ENCODE peak calls at places on chromosomes 4 and X, in nine cellular contexts. One of them, this sample, is unnamed.

GRCh38 chr4:26746742-26747351 is 113.8 kb upstream of the STIM2 start:
- DNase-seq in NCI-H2029 treated with DMSO at 0.1 percent for 48 hours: no peak
- DNase-seq in T-helper 2 cell: peak
- DNase-seq in pons: no peak
- DNase-seq in activated CD4-positive, alpha-beta T cell treated with anti-CD3 and anti-CD28 coated beads for 24 hours: no peak
- DNase-seq in cardiac septum: no peak
- DNase-seq in BJ: no peak
- DNase-seq in activated B cell treated with CpG ODN at 0.5 μM for 24 hours: no peak
- DNase-seq in stimulated activated CD8-positive, alpha-beta memory T cell treated with anti-CD3 and anti-CD28 coated beads, Interleukin-7, amount 100 ng/mL, for 1 hour: no peak
- DNase-seq in this sample: no peak

GRCh38 chr4:51932261-51932660 is 87.9 kb downstream of the LRRC66 start:
- DNase-seq in pons: no peak
- DNase-seq in NCI-H2029 treated with DMSO at 0.1 percent for 48 hours: no peak
- DNase-seq in BJ: peak
- DNase-seq in activated CD4-positive, alpha-beta T cell treated with anti-CD3 and anti-CD28 coated beads for 24 hours: no peak
- DNase-seq in T-helper 2 cell: no peak
- DNase-seq in stimulated activated CD8-positive, alpha-beta memory T cell treated with anti-CD3 and anti-CD28 coated beads, Interleukin-7, amount 100 ng/mL, for 1 hour: no peak
- DNase-seq in cardiac septum: no peak
- DNase-seq in activated B cell treated with CpG ODN at 0.5 μM for 24 hours: no peak
- DNase-seq in this sample: no peak

GRCh38 chr4:5933996-5934831 is 41.3 kb upstream of the CRMP1 start:
- DNase-seq in NCI-H2029 treated with DMSO at 0.1 percent for 48 hours: no peak
- DNase-seq in activated B cell treated with CpG ODN at 0.5 μM for 24 hours: no peak
- DNase-seq in activated CD4-positive, alpha-beta T cell treated with anti-CD3 and anti-CD28 coated beads for 24 hours: no peak
- DNase-seq in BJ: no peak
- DNase-seq in cardiac septum: peak
- DNase-seq in pons: no peak
- DNase-seq in T-helper 2 cell: no peak
- DNase-seq in stimulated activated CD8-positive, alpha-beta memory T cell treated with anti-CD3 and anti-CD28 coated beads, Interleukin-7, amount 100 ng/mL, for 1 hour: no peak
- DNase-seq in this sample: no peak

GRCh38 chr4:1196421-1197183 is 24.2 kb upstream of the SPON2 start:
- DNase-seq in activated CD4-positive, alpha-beta T cell treated with anti-CD3 and anti-CD28 coated beads for 24 hours: no peak
- DNase-seq in activated B cell treated with CpG ODN at 0.5 μM for 24 hours: no peak
- DNase-seq in stimulated activated CD8-positive, alpha-beta memory T cell treated with anti-CD3 and anti-CD28 coated beads, Interleukin-7, amount 100 ng/mL, for 1 hour: no peak
- DNase-seq in NCI-H2029 treated with DMSO at 0.1 percent for 48 hours: no peak
- DNase-seq in cardiac septum: no peak
- DNase-seq in T-helper 2 cell: no peak
- DNase-seq in BJ: no peak
- DNase-seq in pons: no peak
- DNase-seq in this sample: no peak

GRCh38 chr4:153188966-153189801 is 15.1 kb upstream of the TRIM2 start:
- DNase-seq in pons: no peak
- DNase-seq in cardiac septum: no peak
- DNase-seq in activated CD4-positive, alpha-beta T cell treated with anti-CD3 and anti-CD28 coated beads for 24 hours: no peak
- DNase-seq in T-helper 2 cell: no peak
- DNase-seq in NCI-H2029 treated with DMSO at 0.1 percent for 48 hours: no peak
- DNase-seq in stimulated activated CD8-positive, alpha-beta memory T cell treated with anti-CD3 and anti-CD28 coated beads, Interleukin-7, amount 100 ng/mL, for 1 hour: no peak
- DNase-seq in BJ: no peak
- DNase-seq in activated B cell treated with CpG ODN at 0.5 μM for 24 hours: no peak
- DNase-seq in this sample: no peak

GRCh38 chr4:183326853-183327252 is 4.6 kb upstream of the CLDN24 start:
- DNase-seq in NCI-H2029 treated with DMSO at 0.1 percent for 48 hours: no peak
- DNase-seq in pons: no peak
- DNase-seq in activated CD4-positive, alpha-beta T cell treated with anti-CD3 and anti-CD28 coated beads for 24 hours: no peak
- DNase-seq in BJ: no peak
- DNase-seq in T-helper 2 cell: no peak
- DNase-seq in cardiac septum: no peak
- DNase-seq in stimulated activated CD8-positive, alpha-beta memory T cell treated with anti-CD3 and anti-CD28 coated beads, Interleukin-7, amount 100 ng/mL, for 1 hour: no peak
- DNase-seq in activated B cell treated with CpG ODN at 0.5 μM for 24 hours: no peak
- DNase-seq in this sample: no peak

GRCh38 chr4:8727546-8728510 is 135.3 kb downstream of the CPZ start:
- DNase-seq in pons: no peak
- DNase-seq in cardiac septum: peak
- DNase-seq in BJ: no peak
- DNase-seq in T-helper 2 cell: no peak
- DNase-seq in activated B cell treated with CpG ODN at 0.5 μM for 24 hours: no peak
- DNase-seq in activated CD4-positive, alpha-beta T cell treated with anti-CD3 and anti-CD28 coated beads for 24 hours: no peak
- DNase-seq in stimulated activated CD8-positive, alpha-beta memory T cell treated with anti-CD3 and anti-CD28 coated beads, Interleukin-7, amount 100 ng/mL, for 1 hour: no peak
- DNase-seq in NCI-H2029 treated with DMSO at 0.1 percent for 48 hours: no peak
- DNase-seq in this sample: no peak

GRCh38 chrX:87961471-87961870 is 443.9 kb downstream of the KLHL4 start:
- DNase-seq in NCI-H2029 treated with DMSO at 0.1 percent for 48 hours: no peak
- DNase-seq in stimulated activated CD8-positive, alpha-beta memory T cell treated with anti-CD3 and anti-CD28 coated beads, Interleukin-7, amount 100 ng/mL, for 1 hour: no peak
- DNase-seq in activated B cell treated with CpG ODN at 0.5 μM for 24 hours: no peak
- DNase-seq in activated CD4-positive, alpha-beta T cell treated with anti-CD3 and anti-CD28 coated beads for 24 hours: no peak
- DNase-seq in cardiac septum: no peak
- DNase-seq in BJ: no peak
- DNase-seq in pons: no peak
- DNase-seq in T-helper 2 cell: no peak
- DNase-seq in this sample: peak

GRCh38 chrX:57286507-57287251 is at the start of gene FAAH2:
- DNase-seq in BJ: no peak
- DNase-seq in pons: no peak
- DNase-seq in cardiac septum: no peak
- DNase-seq in activated B cell treated with CpG ODN at 0.5 μM for 24 hours: peak
- DNase-seq in stimulated activated CD8-positive, alpha-beta memory T cell treated with anti-CD3 and anti-CD28 coated beads, Interleukin-7, amount 100 ng/mL, for 1 hour: no peak
- DNase-seq in activated CD4-positive, alpha-beta T cell treated with anti-CD3 and anti-CD28 coated beads for 24 hours: peak
- DNase-seq in NCI-H2029 treated with DMSO at 0.1 percent for 48 hours: peak
- DNase-seq in T-helper 2 cell: peak
- DNase-seq in this sample: peak